ENCODE peak calls at places on chromosomes 6 and 20, in five cellular contexts. One of them, this sample, is unnamed.

GRCh38 chr6:159038914-159039884 is 5.6 kb downstream of the TAGAP start:
- DNase-seq in H54: no peak
- DNase-seq in lung microvascular endothelial cell: no peak
- DNase-seq in GM03348: peak; percentile 58
- DNase-seq in left lobe of liver: no peak
- DNase-seq in this sample: peak; percentile 70

GRCh38 chr6:140779341-140779740 is 1353.4 kb upstream of the GJE1 start:
- DNase-seq in H54: no peak
- DNase-seq in lung microvascular endothelial cell: no peak
- DNase-seq in GM03348: peak; percentile 23
- DNase-seq in left lobe of liver: no peak
- DNase-seq in this sample: no peak

GRCh38 chr6:3759656-3760245 is 8.2 kb upstream of the PXDC1 start:
- DNase-seq in H54: no peak
- DNase-seq in lung microvascular endothelial cell: peak; percentile 19
- DNase-seq in GM03348: peak; percentile 73
- DNase-seq in left lobe of liver: no peak
- DNase-seq in this sample: no peak

GRCh38 chr6:4281341-4282293 is 146.2 kb upstream of the ECI2 start:
- DNase-seq in H54: no peak
- DNase-seq in lung microvascular endothelial cell: peak; percentile 73
- DNase-seq in GM03348: no peak
- DNase-seq in left lobe of liver: no peak
- DNase-seq in this sample: peak; percentile 73

GRCh38 chr6:21992178-21992967 is 304.5 kb downstream of the PRL start:
- DNase-seq in H54: peak; percentile 25
- DNase-seq in lung microvascular endothelial cell: peak; percentile 38
- DNase-seq in GM03348: peak; percentile 67
- DNase-seq in left lobe of liver: no peak
- DNase-seq in this sample: no peak

GRCh38 chr6:149913085-149913484 is 9.8 kb downstream of the RAET1G start:
- DNase-seq in H54: no peak
- DNase-seq in lung microvascular endothelial cell: no peak
- DNase-seq in GM03348: no peak
- DNase-seq in left lobe of liver: no peak
- DNase-seq in this sample: no peak

GRCh38 chr6:125888989-125889656 is 67.4 kb upstream of the HINT3 start:
- DNase-seq in H54: peak; percentile 1
- DNase-seq in lung microvascular endothelial cell: peak; percentile 66
- DNase-seq in GM03348: no peak
- DNase-seq in left lobe of liver: no peak
- DNase-seq in this sample: peak; percentile 15

GRCh38 chr20:63577317-63577894 is 3.4 kb upstream of the HELZ2 start:
- DNase-seq in H54: no peak
- DNase-seq in lung microvascular endothelial cell: no peak
- DNase-seq in GM03348: no peak
- DNase-seq in left lobe of liver: peak; percentile 91
- DNase-seq in this sample: no peak

GRCh38 chr6:28000351-28001045 is 43.5 kb downstream of the OR2B6 start:
- DNase-seq in H54: no peak
- DNase-seq in lung microvascular endothelial cell: no peak
- DNase-seq in GM03348: no peak
- DNase-seq in left lobe of liver: no peak
- DNase-seq in this sample: no peak

GRCh38 chr6:40472354-40472753 is 114.8 kb downstream of the LRFN2 start:
- DNase-seq in H54: no peak
- DNase-seq in lung microvascular endothelial cell: no peak
- DNase-seq in GM03348: no peak
- DNase-seq in left lobe of liver: no peak
- DNase-seq in this sample: no peak